ENCODE peak calls at places on chromosomes 5 and 9, in ten cellular contexts. I, T, P, C, E, S, K, J, B and Y are unnamed samples.

GRCh38 chr5:89303033-89303480 is 420.1 kb upstream of the MEF2C start:
- DNase-seq in T (no peak), K (no peak), B (no peak), P (no peak), I (no peak), S (no peak), E (no peak), C (no peak), J (no peak), Y (no peak)

GRCh38 chr5:84724683-84725082 is 340.0 kb upstream of the EDIL3 start:
- DNase-seq in T (peak), P (no peak), K (no peak), J (no peak), E (no peak), C (no peak), B (no peak), I (no peak), S (no peak), Y (no peak)

GRCh38 chr9:113956901-113957777 is 81.0 kb downstream of the ZNF618 start:
- DNase-seq in P (no peak), T (no peak), K (no peak), J (no peak), E (no peak), S (no peak), C (no peak), B (no peak), I (no peak), Y (no peak)

GRCh38 chr5:26763151-26763550 is 275.2 kb downstream of the CDH9 start:
- DNase-seq in T (no peak), K (no peak), E (no peak), S (no peak), I (no peak), J (no peak), P (no peak), C (no peak), B (no peak), Y (no peak)

GRCh38 chr5:179780343-179780742 is 13.4 kb upstream of the LTC4S start:
- DNase-seq in E (no peak), T (no peak), I (no peak), K (no peak), J (no peak), S (peak), C (no peak), P (no peak), B (no peak), Y (no peak)

GRCh38 chr9:88746029-88746743 is 211.2 kb downstream of the NXNL2 start:
- DNase-seq in P (no peak), I (no peak), S (no peak), T (peak), J (no peak), C (no peak), B (no peak), E (peak), K (peak), Y (peak)

GRCh38 chr9:1008256-1008655 is 31.8 kb downstream of the DMRT3 start:
- DNase-seq in I (no peak), J (no peak), B (no peak), S (no peak), E (no peak), C (no peak), T (no peak), K (no peak), P (no peak), Y (no peak)

GRCh38 chr9:129482521-129483466 is 138.1 kb downstream of the C9orf50 start:
- DNase-seq in T (peak), J (peak), I (no peak), E (peak), P (no peak), C (peak), S (peak), K (peak), B (peak), Y (peak)

GRCh38 chr5:93819666-93820065 is 78.3 kb upstream of the POU5F2 start:
- DNase-seq in B (no peak), S (no peak), J (no peak), I (no peak), T (no peak), E (no peak), K (no peak), C (no peak), P (no peak), Y (no peak)

GRCh38 chr5:117486879-117487391 is 912.3 kb upstream of the SEMA6A start:
- DNase-seq in S (no peak), I (no peak), C (peak), P (no peak), J (peak), T (no peak), B (no peak), E (no peak), K (peak), Y (no peak)

GRCh38 chr9:92094655-92095054 is 20.6 kb downstream of the SPTLC1 start:
- DNase-seq in I (no peak), S (no peak), J (no peak), P (no peak), K (no peak), T (no peak), E (no peak), C (no peak), B (no peak), Y (no peak)

GRCh38 chr5:89572696-89573095 is 689.7 kb upstream of the MEF2C start:
- DNase-seq in P (no peak), T (no peak), S (no peak), C (no peak), I (no peak), J (no peak), E (no peak), K (no peak), B (no peak), Y (no peak)

GRCh38 chr5:1445313-1445894 is at the start of gene SLC6A3:
- DNase-seq in E (peak), C (no peak), P (peak), T (no peak), S (no peak), I (peak), B (no peak), J (no peak), K (no peak), Y (peak)

GRCh38 chr9:16262467-16263261 is 607.8 kb downstream of the BNC2 start:
- DNase-seq in P (no peak), I (no peak), B (no peak), J (peak), C (no peak), S (no peak), K (no peak), T (no peak), E (no peak), Y (no peak)

GRCh38 chr5:151417712-151418111 is 29.7 kb upstream of the SLC36A1 start:
- DNase-seq in T (no peak), I (no peak), E (no peak), K (no peak), S (no peak), C (no peak), B (no peak), P (no peak), J (no peak), Y (no peak)

GRCh38 chr9:93525476-93525875 is 50.9 kb upstream of the PHF2 start:
- DNase-seq in S (no peak), C (no peak), J (no peak), I (no peak), K (no peak), T (no peak), P (no peak), B (no peak), E (no peak), Y (no peak)

GRCh38 chr9:87909310-87910041 is 8.3 kb upstream of the SPATA31C1 start:
- DNase-seq in T (no peak), I (no peak), S (peak), E (no peak), J (no peak), K (no peak), C (peak), P (no peak), B (peak), Y (no peak)

GRCh38 chr5:73858054-73858453 is 232.1 kb downstream of the ARHGEF28 start:
- DNase-seq in C (no peak), B (no peak), E (no peak), I (no peak), K (no peak), T (no peak), P (no peak), J (no peak), S (no peak), Y (no peak)

GRCh38 chr9:27717991-27718390 is 144.7 kb upstream of the C9orf72 start:
- DNase-seq in K (no peak), S (no peak), P (no peak), E (no peak), C (no peak), T (no peak), J (no peak), I (no peak), B (no peak), Y (no peak)

GRCh38 chr9:114207034-114207815 is 51.9 kb downstream of the COL27A1 start:
- DNase-seq in P (no peak), S (peak), E (peak), B (no peak), K (no peak), I (no peak), T (no peak), J (peak), C (no peak), Y (peak)

GRCh38 chr5:179237770-179238627 is 107.3 kb downstream of the ADAMTS2 start:
- DNase-seq in T (no peak), E (no peak), I (no peak), S (no peak), P (no peak), C (no peak), K (no peak), B (no peak), J (no peak), Y (no peak)

GRCh38 chr5:130759061-130759460 is 406.0 kb downstream of the HINT1 start:
- DNase-seq in B (no peak), C (no peak), E (no peak), S (no peak), J (no peak), T (no peak), I (no peak), K (no peak), P (no peak), Y (no peak)

GRCh38 chr5:75234251-75234650 is 2.4 kb downstream of the ANKRD31 start:
- DNase-seq in J (no peak), K (no peak), I (no peak), E (no peak), S (no peak), T (no peak), B (no peak), P (no peak), C (no peak), Y (no peak)

GRCh38 chr9:125146247-125146646 is 2.9 kb upstream of the SCAI start:
- DNase-seq in E (no peak), B (no peak), T (peak), S (no peak), I (no peak), K (no peak), P (no peak), C (no peak), J (no peak), Y (no peak)

GRCh38 chr9:115006660-115007059 is 76.3 kb upstream of the TNFSF8 start:
- DNase-seq in I (no peak), K (no peak), B (no peak), P (no peak), S (no peak), T (peak), C (no peak), E (no peak), J (no peak), Y (no peak)

GRCh38 chr5:38780950-38781349 is 64.9 kb upstream of the OSMR start:
- DNase-seq in K (no peak), S (no peak), C (peak), I (no peak), B (peak), P (no peak), T (peak), E (peak), J (peak), Y (peak)

GRCh38 chr9:1216532-1216931 is 166.4 kb downstream of the DMRT2 start:
- DNase-seq in B (no peak), S (no peak), C (no peak), K (no peak), J (no peak), T (no peak), E (no peak), P (no peak), I (no peak), Y (no peak)

GRCh38 chr9:135990468-135991429 is 29.6 kb upstream of the UBAC1 start:
- DNase-seq in K (peak), E (no peak), S (no peak), T (no peak), J (peak), C (no peak), P (peak), I (peak), B (peak), Y (no peak)

GRCh38 chr5:132260714-132261615 is 3.5 kb downstream of the PDLIM4 start:
- DNase-seq in T (peak), J (no peak), P (no peak), B (peak), E (peak), C (peak), S (no peak), K (no peak), I (no peak), Y (peak)